ENCODE peak calls at places on chromosomes 5 and 9, in four cellular contexts. E is pancreas, P is K562, R is mucosa of descending colon. W is an unnamed sample.

GRCh38 chr5:10695759-10696543 is 65.1 kb downstream of the DAP start:
- ATAC-seq in R (no peak), P (no peak), E (peak; percentile 1), W (no peak)

GRCh38 chr5:34609951-34610431 is 46.1 kb upstream of the RAI14 start:
- ATAC-seq in E (no peak), P (no peak), R (no peak), W (no peak)

GRCh38 chr9:72926506-72926905 is 26.3 kb downstream of the ALDH1A1 start:
- ATAC-seq in P (no peak), E (no peak), R (no peak), W (no peak)

GRCh38 chr5:114174837-114175236 is 187.0 kb upstream of the KCNN2 start:
- ATAC-seq in R (no peak), P (no peak), E (no peak), W (no peak)

GRCh38 chr9:86547596-86547995 is 193.4 kb upstream of the TUT7 start:
- ATAC-seq in P (no peak), E (no peak), R (no peak), W (no peak)

GRCh38 chr5:180401236-180401907 is 48.2 kb upstream of the GFPT2 start:
- ATAC-seq in E (no peak), R (no peak), P (no peak), W (no peak)

GRCh38 chr9:134365791-134366222 is 39.6 kb downstream of the RXRA start:
- ATAC-seq in P (peak; percentile 72), E (peak; percentile 50), R (peak; percentile 48), W (peak; percentile 83)

GRCh38 chr5:55699041-55699688 is 13.0 kb downstream of the SLC38A9 start:
- ATAC-seq in P (no peak), R (peak; percentile 18), E (no peak), W (no peak)

GRCh38 chr9:92425578-92425977 is 1.3 kb upstream of the OMD start:
- ATAC-seq in E (no peak), P (no peak), R (no peak), W (no peak)

GRCh38 chr5:16726538-16726946 is 109.7 kb upstream of the RETREG1 start:
- ATAC-seq in E (no peak), P (no peak), R (peak; percentile 72), W (peak; percentile 25)

GRCh38 chr9:136117291-136118060 is 1.2 kb downstream of the TMEM250 start:
- ATAC-seq in R (peak; percentile 53), P (peak; percentile 28), E (peak; percentile 10), W (no peak)

GRCh38 chr9:131302244-131303075 is 12.9 kb downstream of the PLPP7 start:
- ATAC-seq in R (no peak), P (no peak), E (peak; percentile 98), W (no peak)

GRCh38 chr9:107768224-107768623 is 278.7 kb upstream of the KLF4 start:
- ATAC-seq in E (no peak), R (no peak), P (no peak), W (peak; percentile 79)

GRCh38 chr9:91659529-91660294 is 236.1 kb upstream of the NFIL3 start:
- ATAC-seq in R (peak; percentile 60), P (peak; percentile 98), E (peak; percentile 56), W (no peak)

GRCh38 chr9:134928796-134929559 is 11.3 kb upstream of the FCN1 start:
- ATAC-seq in R (peak; percentile 67), E (peak; percentile 21), P (no peak), W (peak; percentile 73)

GRCh38 chr9:121987312-121987711 is 105.8 kb downstream of the TTLL11 start:
- ATAC-seq in R (no peak), P (no peak), E (no peak), W (no peak)

GRCh38 chr5:154713615-154714125 is 41.5 kb upstream of the LARP1 start:
- ATAC-seq in E (peak; percentile 50), R (peak; percentile 61), P (no peak), W (peak; percentile 28)

GRCh38 chr5:154709368-154710305 is 45.5 kb upstream of the LARP1 start:
- ATAC-seq in R (no peak), P (no peak), E (no peak), W (no peak)

GRCh38 chr5:154708845-154709244 is 46.3 kb upstream of the LARP1 start:
- ATAC-seq in E (no peak), P (no peak), R (no peak), W (no peak)

GRCh38 chr5:154714271-154714986 is 40.7 kb upstream of the LARP1 start:
- ATAC-seq in P (no peak), R (peak; percentile 83), E (peak; percentile 48), W (peak; percentile 46)

GRCh38 chr5:154712518-154713437 is 42.4 kb upstream of the LARP1 start:
- ATAC-seq in E (peak; percentile 94), R (peak; percentile 88), P (peak; percentile 29), W (no peak)
- TF ChIP-seq CTCF in E (no peak), R (no peak), P (no peak), W (no peak)

DNA sequence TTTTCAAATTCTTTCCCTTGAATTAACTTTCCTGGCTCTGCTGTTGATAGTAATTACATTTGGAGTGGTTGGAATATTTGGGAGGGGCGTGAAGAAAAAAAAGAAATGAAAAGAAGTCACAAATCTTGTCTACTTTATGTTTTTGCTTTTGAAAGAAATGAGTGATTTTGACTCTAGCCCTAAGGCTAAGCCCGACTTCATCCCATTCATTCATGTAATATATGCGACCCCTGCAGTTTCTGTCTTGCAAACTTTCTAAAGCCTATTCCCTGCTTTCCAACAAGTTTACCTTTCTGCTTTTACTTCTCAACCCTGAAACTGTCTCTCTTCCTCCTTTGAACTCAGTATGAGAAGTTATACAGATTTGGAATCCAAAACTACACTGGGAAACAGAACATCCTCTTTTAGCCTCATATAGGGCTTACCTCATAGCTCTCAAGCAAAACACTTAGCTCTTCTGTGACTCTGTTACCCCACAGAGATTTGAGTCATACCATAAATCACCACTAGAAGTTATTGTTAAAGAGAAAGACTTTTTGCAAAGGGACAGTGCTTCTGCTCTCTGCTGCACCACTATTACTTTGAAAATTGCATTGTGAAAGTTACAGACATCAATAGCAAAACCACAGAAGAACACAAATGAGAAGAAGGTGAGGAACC is 1.6 kb downstream of the CFAP95 start:
- ATAC-seq in R (no peak), E (no peak), P (peak; percentile 26), W (no peak)
- TF ChIP-seq CTCF in R (no peak), E (no peak), P (peak; percentile 7), W (no peak)

GRCh38 chr5:137605377-137605776 is 106.3 kb upstream of the SPOCK1 start:
- ATAC-seq in P (no peak), R (no peak), E (peak; percentile 37), W (no peak)
- TF ChIP-seq CTCF in P (no peak), R (no peak), E (no peak), W (no peak)

DNA sequence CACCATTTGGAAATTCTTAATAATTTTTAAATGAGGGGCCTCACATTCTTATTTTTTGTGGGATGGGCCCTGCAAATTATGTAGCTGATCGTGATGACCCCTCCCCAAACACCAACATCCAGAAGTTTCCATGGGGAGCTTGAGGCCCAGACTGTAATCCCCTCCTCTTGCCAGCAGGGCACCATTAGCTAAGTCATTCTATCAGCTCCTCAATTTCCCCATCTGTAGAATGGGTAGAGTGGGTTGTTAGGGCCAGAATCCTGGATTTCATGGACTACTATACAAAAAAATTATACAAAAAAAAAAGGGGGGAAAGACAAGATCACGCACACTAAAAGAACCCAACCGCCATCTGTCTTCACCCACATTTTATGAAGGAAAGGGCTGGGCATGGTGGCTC is 38.4 kb downstream of the SHB start:
- ATAC-seq in E (no peak), R (no peak), P (no peak), W (no peak)
- TF ChIP-seq CTCF in E (no peak), R (no peak), P (no peak), W (no peak)

DNA sequence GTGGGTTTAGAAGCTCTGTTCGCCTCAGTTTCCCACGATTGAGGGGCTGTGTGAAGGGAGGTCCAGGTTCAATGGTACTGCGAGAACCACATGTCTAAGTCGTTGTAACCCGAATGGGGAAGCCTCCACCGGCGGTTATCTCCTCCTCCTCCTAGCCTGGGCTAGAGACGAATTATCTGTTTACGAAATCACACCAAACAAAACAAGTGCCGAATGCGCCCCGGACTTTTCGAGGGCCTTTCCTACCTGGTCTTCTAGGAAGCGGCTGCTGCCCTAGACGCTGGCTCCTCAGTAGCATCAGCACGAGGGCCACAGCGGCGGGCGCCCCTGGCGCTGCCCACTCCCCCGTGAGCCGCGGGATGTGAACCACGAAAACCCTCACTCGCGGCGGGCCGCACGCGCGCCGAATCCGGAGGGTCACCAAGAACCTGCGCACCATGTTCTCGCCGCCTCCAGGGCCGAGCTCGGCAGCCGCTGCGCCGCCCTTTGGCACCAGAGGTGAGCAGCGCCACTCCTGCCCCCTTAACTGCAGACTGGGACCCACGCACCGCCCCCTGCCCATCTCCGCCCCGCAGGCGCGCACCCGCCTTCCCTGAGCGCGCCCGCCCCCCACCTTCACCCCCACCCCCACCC is at the start of gene CDKN2A:
- ATAC-seq in P (no peak), R (peak; percentile 72), E (peak; percentile 68), W (peak; percentile 27)
- TF ChIP-seq CTCF in P (no peak), R (no peak), E (no peak), W (peak; percentile 5)

GRCh38 chr5:169696621-169697517 is 59.8 kb downstream of the DOCK2 start:
- ATAC-seq in R (no peak), E (no peak), P (no peak), W (no peak)

GRCh38 chr5:169697976-169698375 is 60.9 kb downstream of the DOCK2 start:
- ATAC-seq in E (no peak), R (no peak), P (no peak), W (no peak)

GRCh38 chr5:169695025-169695625 is 58.0 kb downstream of the DOCK2 start:
- ATAC-seq in P (no peak), E (no peak), R (no peak), W (no peak)

GRCh38 chr5:169695919-169696490 is 58.9 kb downstream of the DOCK2 start:
- ATAC-seq in E (no peak), R (no peak), P (no peak), W (no peak)

GRCh38 chr5:169697518-169697890 is 60.4 kb downstream of the DOCK2 start:
- ATAC-seq in R (no peak), E (no peak), P (no peak), W (no peak)
- TF ChIP-seq CTCF in R (no peak), E (no peak), P (no peak), W (no peak)

DNA sequence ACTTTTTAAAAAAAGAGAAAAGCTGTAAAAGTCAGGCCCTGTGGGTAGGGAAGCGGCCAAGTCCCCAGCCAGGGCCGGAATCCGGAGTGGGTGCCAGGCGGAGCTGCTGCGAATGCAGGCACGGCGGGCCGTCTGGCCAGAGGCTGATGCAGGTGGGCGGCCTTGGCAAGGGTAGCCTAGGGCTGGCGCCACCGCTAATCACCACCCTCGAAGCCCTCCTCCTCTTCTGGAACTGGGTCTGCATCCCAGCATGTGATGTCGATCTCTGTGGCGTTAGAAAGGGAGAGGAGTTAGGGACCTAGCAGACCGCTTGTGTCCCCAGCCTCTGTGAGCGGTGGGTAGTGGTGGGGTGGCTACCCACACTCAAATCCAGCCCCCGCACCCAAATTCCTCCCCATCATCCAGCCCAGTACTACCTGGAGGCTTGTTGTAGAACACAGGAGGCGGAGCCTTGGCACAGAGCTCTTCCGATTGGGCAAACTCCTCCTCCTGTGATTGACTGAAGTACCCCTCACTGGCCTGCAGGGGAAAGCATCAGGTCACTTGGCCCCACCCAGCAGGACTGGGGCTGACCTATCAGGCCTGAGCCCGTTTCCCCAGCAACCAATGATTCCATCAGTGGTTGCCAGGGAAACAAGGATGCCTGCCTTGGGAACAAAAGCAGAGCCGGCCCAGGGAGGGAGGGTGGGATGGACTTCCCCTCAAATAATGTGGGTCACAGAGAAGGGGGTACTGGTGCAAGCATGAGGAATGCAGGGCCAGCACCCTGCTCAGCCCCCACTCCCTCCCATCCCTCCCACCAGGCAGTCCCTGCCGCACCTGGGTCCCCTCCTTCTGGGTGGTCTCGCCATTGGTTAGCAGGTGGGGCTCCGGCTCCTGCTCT is 10.9 kb downstream of the PRR7 start:
- ATAC-seq in R (peak; percentile 57), E (peak; percentile 55), P (peak; percentile 84), W (peak; percentile 67)
- TF ChIP-seq CTCF in R (peak; percentile 48), E (no peak), P (peak; percentile 79), W (peak; percentile 50)

GRCh38 chr5:123937230-123937629 is 425.3 kb downstream of the CSNK1G3 start:
- ATAC-seq in E (no peak), P (peak; percentile 82), R (peak; percentile 41), W (no peak)
- TF ChIP-seq CTCF in E (peak; percentile 13), P (peak; percentile 59), R (no peak), W (peak; percentile 71)